ENCODE peak calls at places on chromosomes 12 and 14, in four cellular contexts. S is endothelial cell of umbilical vein, W is K562, K is GM12878. E is an unnamed sample.

GRCh38 chr12:28456934-28457710 is 266.9 kb downstream of the CCDC91 start:
- DNase-seq in K (no peak), S (no peak), W (no peak), E (no peak)

GRCh38 chr12:16586350-16587109 is 19.4 kb downstream of the LMO3 start:
- DNase-seq in S (no peak), K (no peak), W (no peak), E (peak)

GRCh38 chr12:120169946-120170345 is 24.6 kb downstream of the GCN1 start:
- DNase-seq in K (no peak), S (no peak), W (no peak), E (no peak)

GRCh38 chr12:24088751-24089150 is 139.3 kb upstream of the SOX5 start:
- DNase-seq in W (no peak), S (peak), K (no peak), E (peak)

GRCh38 chr12:69066420-69067373 is 133.7 kb upstream of the CPM start:
- DNase-seq in K (no peak), S (no peak), W (no peak), E (no peak)

GRCh38 chr12:58920102-58920955 is at the start of gene LRIG3:
- DNase-seq in K (no peak), W (peak), S (peak), E (peak)

GRCh38 chr12:105083551-105084105 is 630 bp downstream of the ALDH1L2 start:
- DNase-seq in W (no peak), K (no peak), S (peak), E (peak)

GRCh38 chr12:103852498-103852992 is 11.5 kb upstream of the NT5DC3 start:
- DNase-seq in W (no peak), K (no peak), S (no peak), E (peak)

GRCh38 chr14:104215706-104216334 is 77.4 kb downstream of the KIF26A start:
- DNase-seq in W (no peak), K (no peak), S (no peak), E (no peak)

GRCh38 chr12:19575307-19576243 is 136.3 kb downstream of the AEBP2 start:
- DNase-seq in K (no peak), W (no peak), S (peak), E (peak)

GRCh38 chr14:61177279-61178225 is 103.6 kb downstream of the TMEM30B start:
- DNase-seq in S (no peak), W (no peak), K (no peak), E (peak)
- H2AFZ ChIP-seq in S (peak), W (no peak), K (peak), E (peak)

GRCh38 chr12:1498199-1498740 is 96.1 kb downstream of the FBXL14 start:
- DNase-seq in W (no peak), K (no peak), S (no peak), E (no peak)

GRCh38 chr12:1499351-1499750 is 95.0 kb downstream of the FBXL14 start:
- DNase-seq in S (no peak), W (no peak), K (no peak), E (no peak)

GRCh38 chr12:1501695-1502440 is 92.5 kb downstream of the FBXL14 start:
- DNase-seq in K (no peak), S (no peak), W (no peak), E (no peak)

GRCh38 chr12:1501001-1501400 is 93.4 kb downstream of the FBXL14 start:
- DNase-seq in W (no peak), S (no peak), K (no peak), E (no peak)

GRCh38 chr12:1500095-1500801 is 94.1 kb downstream of the FBXL14 start:
- DNase-seq in S (no peak), K (no peak), W (peak), E (peak)
- TF ChIP-seq FOS in S (no peak), K (no peak), W (no peak), E (no peak)

DNA sequence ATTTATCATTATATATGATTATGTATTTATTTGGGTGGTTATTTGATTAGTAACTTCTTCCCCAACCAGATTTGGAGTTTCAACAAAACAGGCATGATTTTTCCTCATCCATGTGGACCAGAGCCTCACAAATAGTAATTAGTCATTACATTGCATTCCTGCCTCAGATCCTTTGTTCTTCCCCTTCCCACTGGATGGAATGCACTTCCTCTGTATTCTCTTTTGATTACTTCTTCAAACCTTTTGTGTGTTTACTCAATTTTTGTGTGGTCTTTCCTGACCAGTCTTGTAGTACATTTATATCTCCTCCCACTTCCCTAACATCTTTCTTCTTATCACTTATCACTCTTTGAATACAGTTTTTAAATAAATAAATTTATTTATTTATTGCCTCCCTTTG is 15.5 kb downstream of the SYT1 start:
- DNase-seq in K (no peak), S (peak), W (no peak), E (peak)
- H2AFZ ChIP-seq in K (no peak), S (peak), W (no peak), E (no peak)

GRCh38 chr12:51910168-51910567 is 2.9 kb downstream of the ACVRL1 start:
- DNase-seq in K (no peak), W (no peak), S (peak), E (no peak)

GRCh38 chr12:51913071-51914033 is 6.0 kb downstream of the ACVRL1 start:
- DNase-seq in S (no peak), W (peak), K (no peak), E (no peak)

GRCh38 chr12:51911307-51911706 is 4.0 kb downstream of the ACVRL1 start:
- DNase-seq in K (no peak), W (no peak), S (peak), E (no peak)

GRCh38 chr12:51910691-51911090 is 3.4 kb downstream of the ACVRL1 start:
- DNase-seq in K (no peak), S (peak), W (no peak), E (no peak)

GRCh38 chr12:51911788-51912711 is 4.7 kb downstream of the ACVRL1 start:
- DNase-seq in K (no peak), W (peak), S (peak), E (peak)
- TF ChIP-seq FOS in K (no peak), W (no peak), S (no peak), E (no peak)

GRCh38 chr14:51573607-51574006 is 78.1 kb upstream of the FRMD6 start:
- DNase-seq in W (no peak), K (no peak), S (no peak), E (no peak)

GRCh38 chr14:51576899-51577298 is 74.8 kb upstream of the FRMD6 start:
- DNase-seq in W (no peak), S (no peak), K (no peak), E (peak)

GRCh38 chr14:51575225-51576111 is 76.2 kb upstream of the FRMD6 start:
- DNase-seq in K (no peak), W (no peak), S (no peak), E (peak)

GRCh38 chr14:51574009-51574408 is 77.7 kb upstream of the FRMD6 start:
- DNase-seq in W (no peak), K (no peak), S (peak), E (no peak)

GRCh38 chr14:51576112-51576420 is 75.6 kb upstream of the FRMD6 start:
- DNase-seq in W (no peak), S (no peak), K (no peak), E (peak)
- H2AFZ ChIP-seq in W (no peak), S (no peak), K (no peak), E (peak)

GRCh38 chr14:84591827-84592540 is 938.0 kb upstream of the FLRT2 start:
- DNase-seq in K (no peak), W (no peak), S (peak), E (no peak)
- TF ChIP-seq FOS in K (no peak), W (no peak), S (no peak), E (no peak)

GRCh38 chr14:86788229-86788628 is 1204.8 kb downstream of the GALC start:
- DNase-seq in K (no peak), W (no peak), S (no peak), E (peak)
- H2AFZ ChIP-seq in K (no peak), W (no peak), S (no peak), E (no peak)

GRCh38 chr12:6435941-6436715 is 8.6 kb upstream of the CD27 start:
- DNase-seq in K (no peak), W (no peak), S (no peak), E (no peak)

GRCh38 chr12:6432991-6433390 is 11.8 kb upstream of the CD27 start:
- DNase-seq in S (no peak), W (no peak), K (no peak), E (no peak)

GRCh38 chr12:6438345-6438744 is 6.4 kb upstream of the CD27 start:
- DNase-seq in S (no peak), K (no peak), W (no peak), E (no peak)

GRCh38 chr12:6434205-6435180 is 10.3 kb upstream of the CD27 start:
- DNase-seq in K (no peak), S (no peak), W (no peak), E (no peak)

DNA sequence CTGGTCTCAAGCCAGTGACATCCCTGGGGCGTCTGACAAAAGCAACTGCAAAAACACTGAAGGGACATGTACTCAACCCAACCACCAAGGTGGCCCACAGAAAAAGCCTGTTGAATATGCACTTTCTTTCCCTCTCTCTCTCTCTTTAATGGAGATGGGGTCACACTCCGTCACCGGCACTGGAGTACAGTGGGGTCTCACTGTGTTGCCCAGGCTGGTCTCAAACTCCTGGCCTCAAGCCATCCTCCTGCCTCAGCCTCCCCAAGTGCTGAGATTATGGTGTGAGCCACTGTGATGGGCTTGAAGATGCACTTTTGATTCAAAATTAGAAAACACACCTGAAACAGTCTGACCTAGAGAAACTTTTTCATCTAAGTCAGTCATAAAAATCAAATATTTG is 7.2 kb upstream of the CD27 start:
- DNase-seq in W (no peak), S (no peak), K (no peak), E (no peak)
- TF ChIP-seq FOS in W (no peak), S (no peak), K (no peak), E (no peak)

E was measured in IMR-90.